ENCODE peak calls at places on chromosomes 5 and 9, in ten cellular contexts. B is activated CD8-positive, alpha-beta T cell treated with anti-CD3 and anti-CD28 coated beads for 36 hours; Q is SHP77; Y is activated CD8-positive, alpha-beta memory T cell treated with anti-CD3 and anti-CD28 coated beads, Interleukin-2, amount 50 U/mL, for 48 hours; F is activated naive CD4-positive, alpha-beta T cell treated with anti-CD3 and anti-CD28 coated beads for 36 hours; U is SJSA1; G is activated effector memory CD4-positive, alpha-beta T cell treated with Interleukin-2 at 50 U/mL for 16 hours; S is upper lobe of right lung; D is HepG2; L is stomach. P is an unnamed sample.

GRCh38 chr9:7770102-7770501 is 29.5 kb downstream of the DMAC1 start:
- DNase-seq in B (no peak), D (no peak), Y (no peak), F (no peak), L (no peak), S (no peak), Q (no peak), U (no peak), G (no peak), P (no peak)

GRCh38 chr5:36552626-36553393 is 53.6 kb upstream of the SLC1A3 start:
- DNase-seq in Q (no peak), L (no peak), Y (no peak), S (no peak), B (no peak), F (no peak), U (no peak), D (no peak), G (no peak), P (no peak)

GRCh38 chr9:95511952-95512750 is 4.6 kb downstream of the PTCH1 start:
- DNase-seq in Y (peak), D (no peak), L (no peak), Q (peak), U (peak), S (no peak), G (no peak), F (peak), B (peak), P (no peak)

GRCh38 chr5:134085411-134085810 is 29.1 kb upstream of the TCF7 start:
- DNase-seq in Y (peak), B (no peak), G (no peak), S (no peak), F (peak), U (no peak), L (no peak), Q (no peak), D (no peak), P (no peak)

GRCh38 chr9:36765468-36766341 is 193.0 kb downstream of the MELK start:
- DNase-seq in G (peak), B (peak), L (peak), D (peak), Q (peak), F (peak), U (no peak), S (peak), Y (peak), P (no peak)

GRCh38 chr5:73867344-73868335 is 241.6 kb downstream of the ARHGEF28 start:
- DNase-seq in G (no peak), F (no peak), Y (no peak), S (no peak), D (no peak), L (no peak), U (peak), Q (no peak), B (no peak), P (no peak)

GRCh38 chr5:138929571-138929955 is 54.4 kb upstream of the LRRTM2 start:
- DNase-seq in D (no peak), G (no peak), S (no peak), U (no peak), B (no peak), Y (no peak), Q (no peak), F (no peak), L (no peak), P (no peak)

GRCh38 chr5:68110264-68110663 is 105.3 kb upstream of the PIK3R1 start:
- DNase-seq in D (no peak), F (no peak), Q (no peak), U (no peak), G (no peak), B (no peak), S (no peak), L (no peak), Y (no peak), P (no peak)

GRCh38 chr5:11684607-11685006 is 219.6 kb downstream of the CTNND2 start:
- DNase-seq in U (no peak), S (no peak), L (no peak), F (no peak), Q (no peak), G (no peak), D (no peak), B (no peak), Y (no peak), P (no peak)

GRCh38 chr9:129576546-129577543 is 44.1 kb downstream of the C9orf50 start:
- DNase-seq in Q (no peak), Y (no peak), F (no peak), G (no peak), L (no peak), U (no peak), S (no peak), B (no peak), D (no peak), P (no peak)

GRCh38 chr5:56259002-56259511 is 25.9 kb upstream of the ANKRD55 start:
- DNase-seq in S (no peak), Q (no peak), G (no peak), L (no peak), D (peak), U (peak), Y (no peak), F (peak), B (no peak), P (peak)

GRCh38 chr5:133969654-133970324 is 1.4 kb upstream of the C5orf15 start:
- DNase-seq in Q (no peak), G (no peak), B (no peak), F (no peak), Y (no peak), U (peak), S (no peak), D (peak), L (no peak), P (no peak)

GRCh38 chr5:143045062-143045461 is 274.9 kb downstream of the ARHGAP26 start:
- DNase-seq in F (no peak), D (no peak), U (no peak), Y (no peak), B (no peak), S (no peak), G (no peak), L (no peak), Q (no peak), P (no peak)

GRCh38 chr9:11319477-11320060 is 706.8 kb upstream of the PTPRD start:
- DNase-seq in B (no peak), G (no peak), S (no peak), L (no peak), Y (no peak), F (no peak), D (no peak), U (no peak), Q (peak), P (no peak)

GRCh38 chr5:173925449-173926071 is 37.4 kb downstream of the CPEB4 start:
- DNase-seq in G (peak), Y (no peak), L (no peak), U (no peak), D (no peak), B (peak), F (peak), Q (peak), S (no peak), P (peak)

GRCh38 chr5:1336749-1337489 is 8.0 kb downstream of the CLPTM1L start:
- DNase-seq in F (no peak), S (peak), D (no peak), B (no peak), G (no peak), Y (no peak), U (no peak), Q (no peak), L (no peak), P (no peak)

GRCh38 chr5:71922584-71923106 is 184.6 kb upstream of the MAP1B start:
- DNase-seq in D (peak), G (no peak), F (no peak), U (peak), Q (no peak), B (no peak), S (no peak), L (no peak), Y (no peak), P (no peak)

GRCh38 chr9:108257387-108257786 is 598.4 kb downstream of the ACTL7B start:
- DNase-seq in Q (no peak), Y (no peak), B (no peak), S (no peak), G (no peak), U (no peak), D (no peak), F (no peak), L (no peak), P (no peak)

GRCh38 chr9:134889386-134890214 is 9.0 kb downstream of the FCN2 start:
- DNase-seq in F (no peak), G (no peak), U (no peak), B (no peak), S (peak), Y (peak), L (no peak), D (no peak), Q (no peak), P (no peak)

GRCh38 chr9:33116855-33117254 is 40.4 kb upstream of the SMU1 start:
- DNase-seq in S (no peak), F (no peak), Q (no peak), L (no peak), U (no peak), G (no peak), Y (no peak), D (no peak), B (no peak), P (no peak)

GRCh38 chr5:168813179-168813968 is 234.2 kb upstream of the PANK3 start:
- DNase-seq in F (no peak), L (no peak), U (no peak), B (no peak), G (no peak), Y (no peak), S (no peak), Q (no peak), D (no peak), P (no peak)

GRCh38 chr5:112616812-112617547 is 120.7 kb upstream of the APC start:
- DNase-seq in L (no peak), Q (no peak), S (no peak), U (no peak), G (no peak), Y (no peak), F (no peak), D (no peak), B (no peak), P (no peak)

GRCh38 chr9:136002215-136002614 is 41.0 kb upstream of the UBAC1 start:
- DNase-seq in B (no peak), F (no peak), G (no peak), L (no peak), S (no peak), Q (no peak), Y (no peak), D (no peak), U (no peak), P (no peak)

GRCh38 chr9:104856413-104856941 is 71.5 kb downstream of the ABCA1 start:
- DNase-seq in B (no peak), S (no peak), G (no peak), Y (no peak), D (peak), Q (no peak), U (no peak), F (no peak), L (no peak), P (no peak)

GRCh38 chr9:84711936-84712335 is 42.4 kb downstream of the NTRK2 start:
- DNase-seq in U (peak), B (no peak), Y (no peak), G (no peak), L (no peak), S (no peak), F (no peak), D (no peak), Q (peak), P (no peak)

GRCh38 chr9:87249029-87249428 is 248.6 kb upstream of the DAPK1 start:
- DNase-seq in F (no peak), B (no peak), L (no peak), Y (no peak), U (no peak), G (no peak), Q (no peak), S (no peak), D (no peak), P (no peak)

GRCh38 chr5:168881427-168882149 is 302.4 kb upstream of the PANK3 start:
- DNase-seq in G (no peak), Y (no peak), S (no peak), U (peak), B (no peak), F (no peak), L (no peak), D (no peak), Q (no peak), P (no peak)

GRCh38 chr9:121216406-121216805 is 14.7 kb upstream of the RAB14 start:
- DNase-seq in D (no peak), S (no peak), L (no peak), U (no peak), F (no peak), Y (no peak), B (no peak), G (no peak), Q (no peak), P (no peak)

GRCh38 chr9:133135193-133135745 is 14.2 kb upstream of the RALGDS start:
- DNase-seq in L (peak), F (peak), Y (peak), G (peak), U (peak), S (peak), Q (no peak), B (peak), D (no peak), P (no peak)

GRCh38 chr5:137753986-137754235 is 252 bp downstream of the HNRNPA0 start:
- DNase-seq in B (no peak), S (no peak), Y (no peak), Q (peak), D (no peak), F (no peak), G (no peak), U (no peak), L (no peak), P (no peak)

GRCh38 chr5:173329370-173330150 is 1.3 kb upstream of the STC2 start:
- DNase-seq in U (no peak), L (no peak), B (peak), F (peak), Q (peak), Y (peak), G (no peak), S (no peak), D (peak), P (no peak)

GRCh38 chr5:23631283-23632045 is 124.1 kb downstream of the PRDM9 start:
- DNase-seq in G (no peak), D (no peak), L (no peak), Q (no peak), B (no peak), U (no peak), S (no peak), F (no peak), Y (no peak), P (no peak)

GRCh38 chr9:71895122-71895521 is 15.9 kb downstream of the ABHD17B start:
- DNase-seq in D (no peak), Q (no peak), U (no peak), G (no peak), F (no peak), L (no peak), B (no peak), S (no peak), Y (no peak), P (no peak)

P was measured in smooth muscle cell of the brain vasculature.